ENCODE peak calls at places on chromosome 6, in seven cellular contexts. P is heart left ventricle; C is tibial nerve; I is CD4-positive, CD25-positive, alpha-beta regulatory T cell; Z is BJ; Q is naive thymus-derived CD4-positive, alpha-beta T cell; N is HL-60. S is an unnamed sample.

GRCh38 chr6:55438217-55438616 is 110.9 kb downstream of the GFRAL start:
- DNase-seq in P (no peak), C (no peak), I (no peak), Z (no peak), Q (no peak), N (no peak), S (no peak)

GRCh38 chr6:160028487-160029275 is 59.8 kb downstream of the IGF2R start:
- DNase-seq in P (no peak), C (no peak), I (no peak), Z (no peak), Q (no peak), N (no peak), S (no peak)

GRCh38 chr6:125257351-125257750 is 44.4 kb downstream of the HDDC2 start:
- DNase-seq in P (no peak), C (no peak), I (no peak), Z (no peak), Q (no peak), N (no peak), S (no peak)

GRCh38 chr6:83539678-83540077 is 27.3 kb downstream of the PRSS35 start:
- DNase-seq in P (no peak), C (no peak), I (no peak), Z (no peak), Q (no peak), N (no peak), S (no peak)

GRCh38 chr6:33372532-33373123 is 19.0 kb upstream of the KIFC1 start:
- DNase-seq in P (no peak), C (no peak), I (no peak), Z (no peak), Q (no peak), N (no peak), S (no peak)

GRCh38 chr6:74940211-74940610 is 265.6 kb downstream of the COL12A1 start:
- DNase-seq in P (no peak), C (no peak), I (no peak), Z (no peak), Q (no peak), N (no peak), S (no peak)

GRCh38 chr6:124400600-124400999 is 561.6 kb upstream of the RNF217 start:
- DNase-seq in P (no peak), C (no peak), I (no peak), Z (no peak), Q (no peak), N (no peak), S (no peak)

GRCh38 chr6:162772466-162772865 is 44.7 kb downstream of the PACRG start:
- DNase-seq in P (no peak), C (no peak), I (no peak), Z (no peak), Q (no peak), N (no peak), S (no peak)

GRCh38 chr6:107822154-107823046 is 1.7 kb downstream of the SCML4 start:
- DNase-seq in P (no peak), C (no peak), I (peak), Z (no peak), Q (peak), N (no peak), S (no peak)

GRCh38 chr6:112018619-112019416 is 35.1 kb upstream of the CCN6 start:
- DNase-seq in P (peak), C (peak), I (no peak), Z (no peak), Q (no peak), N (no peak), S (no peak)

GRCh38 chr6:74814440-74814839 is 391.4 kb downstream of the COL12A1 start:
- DNase-seq in P (no peak), C (no peak), I (no peak), Z (no peak), Q (no peak), N (no peak), S (no peak)

GRCh38 chr6:35601331-35602132 is 87.2 kb downstream of the FKBP5 start:
- DNase-seq in P (peak), C (peak), I (peak), Z (peak), Q (peak), N (peak), S (peak)

GRCh38 chr6:69987550-69987949 is 121.2 kb downstream of the COL19A1 start:
- DNase-seq in P (no peak), C (no peak), I (no peak), Z (no peak), Q (no peak), N (no peak), S (no peak)

GRCh38 chr6:45422541-45423110 is 44.9 kb upstream of the SUPT3H start:
- DNase-seq in P (peak), C (no peak), I (peak), Z (no peak), Q (peak), N (no peak), S (peak)

GRCh38 chr6:166782541-166782940 is 155.5 kb upstream of the RPS6KA2 start:
- DNase-seq in P (no peak), C (no peak), I (no peak), Z (no peak), Q (no peak), N (no peak), S (no peak)

GRCh38 chr6:82331031-82331773 is 32.4 kb upstream of the TPBG start:
- DNase-seq in P (no peak), C (no peak), I (no peak), Z (peak), Q (no peak), N (no peak), S (peak)

GRCh38 chr6:92125681-92126080 is 1293.7 kb downstream of the EPHA7 start:
- DNase-seq in P (no peak), C (no peak), I (no peak), Z (no peak), Q (no peak), N (no peak), S (no peak)

GRCh38 chr6:107985701-107986100 is 27.7 kb upstream of the SEC63 start:
- DNase-seq in P (no peak), C (no peak), I (no peak), Z (no peak), Q (no peak), N (no peak), S (no peak)

GRCh38 chr6:21906826-21907225 is 313.3 kb downstream of the SOX4 start:
- DNase-seq in P (no peak), C (no peak), I (no peak), Z (no peak), Q (no peak), N (no peak), S (no peak)

GRCh38 chr6:149458196-149458595 is 26.6 kb downstream of the ZC3H12D start:
- DNase-seq in P (no peak), C (no peak), I (no peak), Z (no peak), Q (no peak), N (no peak), S (no peak)

GRCh38 chr6:73983367-73983766 is 287.4 kb downstream of the CD109 start:
- DNase-seq in P (no peak), C (no peak), I (no peak), Z (peak), Q (no peak), N (no peak), S (no peak)

GRCh38 chr6:83707829-83708545 is 914 bp downstream of the SNAP91 start:
- DNase-seq in P (no peak), C (no peak), I (no peak), Z (no peak), Q (no peak), N (no peak), S (peak)

GRCh38 chr6:105882071-105882803 is 203.9 kb upstream of the PRDM1 start:
- DNase-seq in P (no peak), C (no peak), I (no peak), Z (no peak), Q (no peak), N (no peak), S (no peak)

GRCh38 chr6:73027691-73028090 is 197.6 kb downstream of the KHDC1L start:
- DNase-seq in P (no peak), C (no peak), I (no peak), Z (no peak), Q (no peak), N (no peak), S (no peak)

GRCh38 chr6:73418081-73418741 is 23.6 kb downstream of the DDX43 start:
- DNase-seq in P (no peak), C (no peak), I (no peak), Z (no peak), Q (no peak), N (no peak), S (no peak)

GRCh38 chr6:13445744-13446115 is 41.7 kb downstream of the GFOD1 start:
- DNase-seq in P (no peak), C (no peak), I (no peak), Z (no peak), Q (no peak), N (no peak), S (no peak)

GRCh38 chr6:8131265-8131897 is 29.0 kb upstream of the EEF1E1 start:
- DNase-seq in P (no peak), C (peak), I (peak), Z (no peak), Q (peak), N (peak), S (peak)

GRCh38 chr6:154440022-154440421 is 70.5 kb downstream of the CNKSR3 start:
- DNase-seq in P (no peak), C (no peak), I (no peak), Z (no peak), Q (no peak), N (no peak), S (no peak)

GRCh38 chr6:144008501-144009245 is 614 bp upstream of the PLAGL1 start:
- DNase-seq in P (no peak), C (no peak), I (no peak), Z (no peak), Q (no peak), N (no peak), S (no peak)

GRCh38 chr6:52548999-52549398 is 27.9 kb downstream of the TRAM2 start:
- DNase-seq in P (no peak), C (no peak), I (no peak), Z (no peak), Q (no peak), N (no peak), S (no peak)

DNA sequence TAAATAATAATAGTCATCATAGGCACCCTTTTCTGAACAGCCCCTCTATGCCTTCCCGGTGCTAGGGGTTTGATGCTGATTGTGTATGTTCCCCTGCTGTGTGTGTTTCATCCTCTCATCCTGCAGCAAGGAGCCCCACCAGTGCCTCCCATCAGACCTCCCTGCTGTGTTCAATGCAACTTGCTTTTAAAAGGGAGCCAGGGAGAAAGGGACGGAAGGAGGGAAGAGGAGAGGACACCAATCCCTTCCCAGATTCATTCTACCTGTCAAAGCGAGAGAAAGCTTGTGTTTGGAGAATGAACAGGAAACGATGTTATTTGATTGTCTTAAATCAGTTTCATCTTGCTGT is 259.2 kb downstream of the ADGB start:
- DNase-seq in P (no peak), C (peak), I (no peak), Z (no peak), Q (no peak), N (no peak), S (no peak)
- H3K4me3 ChIP-seq in P (peak), C (peak), I (peak), Z (peak), Q (no peak), N (no peak), S (no peak)

GRCh38 chr6:25034477-25034876 is 98.7 kb upstream of the RIPOR2 start:
- DNase-seq in P (no peak), C (no peak), I (no peak), Z (no peak), Q (no peak), N (no peak), S (no peak)
- H3K4me3 ChIP-seq in P (no peak), C (peak), I (peak), Z (no peak), Q (peak), N (no peak), S (no peak)

GRCh38 chr6:136563386-136564152 is 13.3 kb upstream of the MAP7 start:
- DNase-seq in P (no peak), C (no peak), I (no peak), Z (no peak), Q (no peak), N (no peak), S (no peak)
- H3K4me3 ChIP-seq in P (no peak), C (no peak), I (no peak), Z (no peak), Q (no peak), N (no peak), S (no peak)

DNA sequence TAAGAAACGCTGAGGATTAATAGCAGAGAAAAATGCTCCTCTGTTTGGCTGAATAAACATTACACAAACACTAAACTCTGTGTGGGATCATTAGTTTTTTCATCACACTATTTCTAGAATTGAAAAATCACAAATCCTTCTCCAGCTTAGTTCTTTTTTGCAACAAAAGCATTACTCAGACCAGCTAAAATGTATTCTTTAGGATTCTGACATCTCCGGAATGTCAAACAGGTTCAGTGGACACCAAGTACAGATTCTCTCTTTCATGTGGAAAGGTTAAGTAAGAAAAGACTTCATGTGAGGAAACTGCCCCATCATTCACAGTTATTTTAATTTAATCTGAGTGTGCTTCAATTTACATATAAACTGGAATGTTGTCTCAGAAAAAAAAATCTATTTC is 226.8 kb downstream of the SIM1 start:
- DNase-seq in P (no peak), C (no peak), I (no peak), Z (no peak), Q (no peak), N (no peak), S (no peak)
- H3K4me3 ChIP-seq in P (no peak), C (no peak), I (no peak), Z (no peak), Q (no peak), N (no peak), S (no peak)